ENCODE peak calls at places on chromosomes 2 and 18, in eight cellular contexts. One of them, this sample, is unnamed. For H3K4me1 and H3K9me3, the result is how much of the 10 kb centered on the place peaks cover.

GRCh38 chr18:9435041-9435440 is 40.3 kb upstream of the RALBP1 start:
- DNase-seq in heart left ventricle: no peak
- DNase-seq in psoas muscle: no peak
- DNase-seq in fibroblast of lung: no peak
- DNase-seq in CD8-positive, alpha-beta T cell: no peak
- DNase-seq in small intestine: no peak
- DNase-seq in SJSA1: no peak
- DNase-seq in IMR-90: no peak
- DNase-seq in this sample: no peak

GRCh38 chr18:31688601-31689000 is 4.2 kb upstream of the B4GALT6 start:
- DNase-seq in IMR-90: no peak
- DNase-seq in fibroblast of lung: no peak
- DNase-seq in psoas muscle: no peak
- DNase-seq in SJSA1: no peak
- DNase-seq in CD8-positive, alpha-beta T cell: no peak
- DNase-seq in heart left ventricle: no peak
- DNase-seq in small intestine: peak
- DNase-seq in this sample: no peak

GRCh38 chr18:79928563-79928960 is 22.9 kb downstream of the SLC66A2 start:
- DNase-seq in CD8-positive, alpha-beta T cell: no peak
- DNase-seq in psoas muscle: peak
- DNase-seq in small intestine: no peak
- DNase-seq in heart left ventricle: no peak
- DNase-seq in fibroblast of lung: no peak
- DNase-seq in IMR-90: no peak
- DNase-seq in SJSA1: no peak
- DNase-seq in this sample: peak

GRCh38 chr18:58104071-58104470 is 60.0 kb downstream of the NEDD4L start:
- DNase-seq in heart left ventricle: no peak
- DNase-seq in small intestine: peak
- DNase-seq in psoas muscle: no peak
- DNase-seq in SJSA1: no peak
- DNase-seq in IMR-90: no peak
- DNase-seq in CD8-positive, alpha-beta T cell: no peak
- DNase-seq in fibroblast of lung: peak
- DNase-seq in this sample: no peak

GRCh38 chr2:202002381-202002780 is 31.3 kb upstream of the FZD7 start:
- DNase-seq in heart left ventricle: no peak
- DNase-seq in small intestine: no peak
- DNase-seq in CD8-positive, alpha-beta T cell: no peak
- DNase-seq in IMR-90: no peak
- DNase-seq in psoas muscle: no peak
- DNase-seq in fibroblast of lung: no peak
- DNase-seq in SJSA1: no peak
- DNase-seq in this sample: no peak

GRCh38 chr2:135066710-135067109 is 14.6 kb downstream of the RAB3GAP1 start:
- DNase-seq in fibroblast of lung: no peak
- DNase-seq in small intestine: no peak
- DNase-seq in psoas muscle: no peak
- DNase-seq in CD8-positive, alpha-beta T cell: no peak
- DNase-seq in heart left ventricle: no peak
- DNase-seq in IMR-90: peak
- DNase-seq in SJSA1: no peak
- DNase-seq in this sample: no peak

GRCh38 chr2:30776831-30777652 is 30.2 kb downstream of the CAPN13 start:
- DNase-seq in heart left ventricle: no peak
- DNase-seq in CD8-positive, alpha-beta T cell: peak
- DNase-seq in SJSA1: no peak
- DNase-seq in small intestine: peak
- DNase-seq in fibroblast of lung: no peak
- DNase-seq in psoas muscle: no peak
- DNase-seq in IMR-90: no peak
- DNase-seq in this sample: no peak

GRCh38 chr18:34039194-34039593 is 185.5 kb downstream of the NOL4 start:
- DNase-seq in CD8-positive, alpha-beta T cell: no peak
- DNase-seq in psoas muscle: no peak
- DNase-seq in IMR-90: no peak
- DNase-seq in fibroblast of lung: peak
- DNase-seq in heart left ventricle: no peak
- DNase-seq in small intestine: peak
- DNase-seq in SJSA1: no peak
- DNase-seq in this sample: no peak

GRCh38 chr2:46170611-46171385 is 126.4 kb upstream of the EPAS1 start:
- DNase-seq in CD8-positive, alpha-beta T cell: no peak
- DNase-seq in heart left ventricle: no peak
- DNase-seq in IMR-90: no peak
- DNase-seq in SJSA1: no peak
- DNase-seq in small intestine: no peak
- DNase-seq in fibroblast of lung: no peak
- DNase-seq in psoas muscle: no peak
- DNase-seq in this sample: no peak

GRCh38 chr2:44834656-44835055 is 106.8 kb upstream of the SIX3 start:
- DNase-seq in CD8-positive, alpha-beta T cell: no peak
- DNase-seq in IMR-90: no peak
- DNase-seq in psoas muscle: no peak
- DNase-seq in small intestine: no peak
- DNase-seq in fibroblast of lung: no peak
- DNase-seq in heart left ventricle: no peak
- DNase-seq in SJSA1: no peak
- DNase-seq in this sample: no peak

GRCh38 chr2:241890524-241891235 is 21.2 kb downstream of the RTP5 start:
- DNase-seq in SJSA1: no peak
- DNase-seq in heart left ventricle: no peak
- DNase-seq in small intestine: no peak
- DNase-seq in fibroblast of lung: no peak
- DNase-seq in psoas muscle: no peak
- DNase-seq in IMR-90: no peak
- DNase-seq in CD8-positive, alpha-beta T cell: no peak
- DNase-seq in this sample: no peak

GRCh38 chr2:120934891-120935338 is 199.2 kb downstream of the GLI2 start:
- DNase-seq in psoas muscle: peak
- DNase-seq in small intestine: peak
- DNase-seq in fibroblast of lung: peak
- DNase-seq in SJSA1: peak
- DNase-seq in IMR-90: peak
- DNase-seq in heart left ventricle: no peak
- DNase-seq in CD8-positive, alpha-beta T cell: no peak
- DNase-seq in this sample: no peak

GRCh38 chr2:11102466-11102865 is 52.8 kb upstream of the SLC66A3 start:
- DNase-seq in heart left ventricle: no peak
- DNase-seq in CD8-positive, alpha-beta T cell: no peak
- DNase-seq in small intestine: no peak
- DNase-seq in psoas muscle: no peak
- DNase-seq in SJSA1: no peak
- DNase-seq in IMR-90: no peak
- DNase-seq in fibroblast of lung: no peak
- DNase-seq in this sample: no peak

GRCh38 chr2:145524836-145525235 is 1004.9 kb upstream of the ZEB2 start:
- DNase-seq in IMR-90: peak
- DNase-seq in heart left ventricle: no peak
- DNase-seq in small intestine: no peak
- DNase-seq in CD8-positive, alpha-beta T cell: no peak
- DNase-seq in fibroblast of lung: no peak
- DNase-seq in SJSA1: no peak
- DNase-seq in psoas muscle: no peak
- DNase-seq in this sample: no peak

GRCh38 chr2:180516204-180516603 is 464.2 kb upstream of the UBE2E3 start:
- DNase-seq in SJSA1: no peak
- DNase-seq in IMR-90: no peak
- DNase-seq in small intestine: no peak
- DNase-seq in CD8-positive, alpha-beta T cell: no peak
- DNase-seq in heart left ventricle: no peak
- DNase-seq in psoas muscle: no peak
- DNase-seq in fibroblast of lung: no peak
- DNase-seq in this sample: no peak

GRCh38 chr2:85536479-85536878 is 2.5 kb upstream of the MAT2A start:
- DNase-seq in SJSA1: peak
- DNase-seq in heart left ventricle: no peak
- DNase-seq in IMR-90: peak
- DNase-seq in CD8-positive, alpha-beta T cell: no peak
- DNase-seq in psoas muscle: no peak
- DNase-seq in fibroblast of lung: peak
- DNase-seq in small intestine: no peak
- DNase-seq in this sample: no peak

GRCh38 chr2:58899692-58900091 is 658.6 kb upstream of the FANCL start:
- DNase-seq in IMR-90: peak
- DNase-seq in fibroblast of lung: peak
- DNase-seq in small intestine: no peak
- DNase-seq in SJSA1: peak
- DNase-seq in psoas muscle: no peak
- DNase-seq in heart left ventricle: no peak
- DNase-seq in CD8-positive, alpha-beta T cell: no peak
- DNase-seq in this sample: no peak

GRCh38 chr2:222939208-222939846 is 78.5 kb downstream of the ACSL3 start:
- DNase-seq in psoas muscle: no peak
- DNase-seq in SJSA1: peak
- DNase-seq in heart left ventricle: peak
- DNase-seq in fibroblast of lung: peak
- DNase-seq in small intestine: peak
- DNase-seq in IMR-90: peak
- DNase-seq in CD8-positive, alpha-beta T cell: peak
- DNase-seq in this sample: no peak

GRCh38 chr2:9274701-9275343 is 68.2 kb downstream of the ASAP2 start:
- DNase-seq in psoas muscle: no peak
- DNase-seq in small intestine: peak
- DNase-seq in heart left ventricle: no peak
- DNase-seq in SJSA1: no peak
- DNase-seq in fibroblast of lung: no peak
- DNase-seq in IMR-90: no peak
- DNase-seq in CD8-positive, alpha-beta T cell: no peak
- DNase-seq in this sample: no peak

GRCh38 chr2:15765211-15765610 is 173.5 kb downstream of the DDX1 start:
- DNase-seq in CD8-positive, alpha-beta T cell: no peak
- DNase-seq in small intestine: no peak
- DNase-seq in psoas muscle: no peak
- DNase-seq in fibroblast of lung: no peak
- DNase-seq in heart left ventricle: no peak
- DNase-seq in SJSA1: no peak
- DNase-seq in IMR-90: no peak
- DNase-seq in this sample: no peak

GRCh38 chr2:120825370-120826259 is 89.9 kb downstream of the GLI2 start:
- DNase-seq in CD8-positive, alpha-beta T cell: no peak
- DNase-seq in IMR-90: peak
- DNase-seq in small intestine: no peak
- DNase-seq in SJSA1: peak
- DNase-seq in fibroblast of lung: peak
- DNase-seq in psoas muscle: peak
- DNase-seq in heart left ventricle: peak
- DNase-seq in this sample: peak

DNA sequence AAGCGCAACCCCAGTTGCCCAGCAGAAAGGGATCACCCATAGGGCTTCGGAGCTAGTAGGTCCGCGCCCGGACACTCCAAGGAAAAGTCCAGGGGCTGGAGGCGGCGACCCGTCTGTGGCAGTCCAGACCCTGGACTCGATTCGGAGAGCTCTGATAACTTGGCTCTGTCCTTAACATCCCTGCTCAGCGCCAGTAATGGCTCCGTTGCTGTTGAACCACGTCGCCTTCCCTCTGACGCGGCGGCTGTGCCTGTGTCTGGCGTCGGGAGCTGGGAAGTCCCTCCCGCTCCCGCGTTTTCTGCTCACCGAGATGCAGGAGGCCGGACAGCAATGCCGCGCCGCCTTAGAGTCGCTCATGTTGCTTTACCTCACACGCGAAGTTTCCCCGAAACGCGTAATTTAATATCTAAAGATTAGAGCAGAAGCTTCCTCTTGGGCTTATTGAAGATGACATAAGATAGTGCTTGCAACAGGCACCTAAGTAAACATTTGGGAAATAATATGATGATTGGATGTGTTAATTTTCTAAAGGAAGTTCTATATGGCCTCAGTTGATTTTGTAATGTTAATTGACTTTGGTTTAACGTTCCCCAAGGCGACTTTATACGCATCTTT is 1.3 kb upstream of the ZBTB14 start:
- DNase-seq in IMR-90: peak
- DNase-seq in SJSA1: peak
- DNase-seq in heart left ventricle: peak
- DNase-seq in small intestine: peak
- DNase-seq in psoas muscle: peak
- DNase-seq in CD8-positive, alpha-beta T cell: peak
- DNase-seq in fibroblast of lung: peak
- DNase-seq in this sample: peak
- H3K27ac ChIP-seq in IMR-90: peak
- H3K27ac ChIP-seq in SJSA1: peak
- H3K27ac ChIP-seq in heart left ventricle: peak
- H3K27ac ChIP-seq in small intestine: peak
- H3K27ac ChIP-seq in psoas muscle: peak
- H3K27ac ChIP-seq in CD8-positive, alpha-beta T cell: peak
- H3K27ac ChIP-seq in fibroblast of lung: peak
- H3K27ac ChIP-seq in this sample: peak

GRCh38 chr2:102126169-102126568 is 16.4 kb upstream of the IL1R1 start:
- DNase-seq in SJSA1: no peak
- DNase-seq in heart left ventricle: no peak
- DNase-seq in fibroblast of lung: no peak
- DNase-seq in psoas muscle: no peak
- DNase-seq in CD8-positive, alpha-beta T cell: no peak
- DNase-seq in small intestine: no peak
- DNase-seq in IMR-90: no peak
- DNase-seq in this sample: no peak
- H3K4me1 ChIP-seq in SJSA1: under half
- H3K4me1 ChIP-seq in heart left ventricle: under half
- H3K4me1 ChIP-seq in fibroblast of lung: under half
- H3K4me1 ChIP-seq in psoas muscle: under half
- H3K4me1 ChIP-seq in CD8-positive, alpha-beta T cell: under half
- H3K4me1 ChIP-seq in small intestine: under half
- H3K4me1 ChIP-seq in IMR-90: under half
- H3K4me1 ChIP-seq in this sample: under half

DNA sequence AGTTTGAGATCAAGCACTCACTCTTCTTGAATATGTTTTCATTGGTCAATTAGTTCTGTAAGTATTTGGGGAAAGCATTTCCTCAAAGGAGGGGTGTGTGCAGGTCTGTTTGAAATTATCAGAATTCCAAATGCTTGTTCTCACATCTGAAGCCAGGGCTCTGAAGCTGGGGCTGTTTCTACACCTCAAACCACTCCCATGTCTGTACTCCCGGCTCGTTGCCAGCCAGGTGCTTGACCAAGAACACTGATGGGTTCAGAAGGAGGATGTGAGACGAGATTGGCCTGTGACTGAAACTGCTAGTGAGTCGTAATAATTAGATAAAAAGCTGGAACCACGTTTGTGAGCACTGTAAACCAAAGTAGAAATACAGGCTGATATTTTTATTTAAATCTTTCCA is 356.5 kb upstream of the SALL3 start:
- DNase-seq in IMR-90: no peak
- DNase-seq in fibroblast of lung: no peak
- DNase-seq in heart left ventricle: no peak
- DNase-seq in SJSA1: no peak
- DNase-seq in CD8-positive, alpha-beta T cell: no peak
- DNase-seq in small intestine: no peak
- DNase-seq in psoas muscle: no peak
- DNase-seq in this sample: peak
- H3K9me3 ChIP-seq in IMR-90: half or more
- H3K9me3 ChIP-seq in fibroblast of lung: under half
- H3K9me3 ChIP-seq in heart left ventricle: under half
- H3K9me3 ChIP-seq in SJSA1: under half
- H3K9me3 ChIP-seq in CD8-positive, alpha-beta T cell: under half
- H3K9me3 ChIP-seq in small intestine: under half
- H3K9me3 ChIP-seq in psoas muscle: under half
- H3K9me3 ChIP-seq in this sample: under half

DNA sequence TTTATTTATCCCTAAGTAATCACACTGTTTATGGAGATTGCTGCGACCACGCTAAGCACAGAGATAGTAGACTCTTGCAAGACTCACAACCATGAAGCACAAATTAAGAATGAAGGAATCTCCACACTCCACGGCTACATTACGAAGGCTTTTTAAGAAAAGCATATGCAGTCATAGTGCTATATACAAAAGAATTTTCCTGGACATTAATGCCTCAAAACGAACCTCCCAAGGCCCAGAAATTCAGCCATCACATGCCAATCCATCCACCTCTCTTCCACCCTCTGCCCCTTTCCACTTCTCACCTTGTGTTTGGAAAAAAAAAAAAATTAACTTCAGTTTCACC is 186.7 kb downstream of the TCF4 start:
- DNase-seq in SJSA1: no peak
- DNase-seq in heart left ventricle: no peak
- DNase-seq in small intestine: no peak
- DNase-seq in psoas muscle: no peak
- DNase-seq in fibroblast of lung: peak
- DNase-seq in CD8-positive, alpha-beta T cell: no peak
- DNase-seq in IMR-90: peak
- DNase-seq in this sample: no peak
- H3K27ac ChIP-seq in SJSA1: peak
- H3K27ac ChIP-seq in heart left ventricle: peak
- H3K27ac ChIP-seq in small intestine: peak
- H3K27ac ChIP-seq in psoas muscle: peak
- H3K27ac ChIP-seq in fibroblast of lung: peak
- H3K27ac ChIP-seq in CD8-positive, alpha-beta T cell: no peak
- H3K27ac ChIP-seq in IMR-90: peak
- H3K27ac ChIP-seq in this sample: peak